ENCODE peak calls at places on chromosomes 4 and X, in seven cellular contexts. S, N, C, H, T, Y and G are unnamed samples.

GRCh38 chrX:110286126-110286525 is 31.8 kb downstream of the AMMECR1 start:
- DNase-seq in S (peak; percentile 14), N (no peak), C (peak; percentile 89), H (peak; percentile 65), T (no peak), Y (peak; percentile 76), G (no peak)

GRCh38 chr4:8428288-8429097 is 12.0 kb downstream of the ACOX3 start:
- DNase-seq in H (peak; percentile 94), Y (peak; percentile 76), T (peak; percentile 67), S (peak; percentile 78), N (peak; percentile 92), C (peak; percentile 80), G (peak; percentile 47)

GRCh38 chr4:149754526-149754925 is 61.1 kb downstream of the IQCM start:
- DNase-seq in T (no peak), S (no peak), H (no peak), N (no peak), C (peak; percentile 70), Y (no peak), G (no peak)

GRCh38 chr4:62051332-62051731 is 851.2 kb downstream of the ADGRL3 start:
- DNase-seq in H (no peak), T (no peak), S (no peak), Y (no peak), N (no peak), C (no peak), G (no peak)

GRCh38 chr4:6250235-6250983 is 19.2 kb upstream of the WFS1 start:
- DNase-seq in S (no peak), C (peak; percentile 59), H (no peak), Y (peak; percentile 59), N (no peak), T (peak; percentile 67), G (no peak)

GRCh38 chr4:83054928-83055327 is 19.9 kb downstream of the COPS4 start:
- DNase-seq in Y (peak; percentile 37), C (peak; percentile 15), S (no peak), T (no peak), N (no peak), H (no peak), G (no peak)

GRCh38 chr4:4791299-4791798 is 68.1 kb upstream of the MSX1 start:
- DNase-seq in N (no peak), S (no peak), C (peak; percentile 8), H (no peak), Y (no peak), T (no peak), G (no peak)

GRCh38 chr4:188417181-188417580 is 277.9 kb downstream of the TRIML1 start:
- DNase-seq in T (peak; percentile 15), N (no peak), C (peak; percentile 15), Y (no peak), H (no peak), S (no peak), G (no peak)

GRCh38 chr4:123452585-123452984 is 56.0 kb downstream of the SPRY1 start:
- DNase-seq in S (peak; percentile 40), C (peak; percentile 98), N (peak; percentile 34), T (peak; percentile 20), H (peak; percentile 76), Y (peak; percentile 63), G (peak; percentile 32)

GRCh38 chr4:11625206-11625605 is 196.5 kb upstream of the HS3ST1 start:
- DNase-seq in S (peak; percentile 27), N (no peak), C (no peak), Y (no peak), T (no peak), H (no peak), G (no peak)

GRCh38 chr4:110639207-110640092 is 16.6 kb upstream of the PITX2 start:
- DNase-seq in T (no peak), C (no peak), Y (no peak), N (no peak), H (no peak), S (no peak), G (no peak)

GRCh38 chr4:110643096-110643495 is 20.2 kb upstream of the PITX2 start:
- DNase-seq in N (no peak), C (no peak), S (no peak), Y (no peak), H (no peak), T (no peak), G (no peak)

GRCh38 chr4:110640608-110641007 is 17.7 kb upstream of the PITX2 start:
- DNase-seq in Y (no peak), S (no peak), H (no peak), C (no peak), T (peak; percentile 5), N (no peak), G (no peak)

GRCh38 chr4:110644008-110644407 is 21.1 kb upstream of the PITX2 start:
- DNase-seq in S (no peak), N (no peak), Y (no peak), H (no peak), T (peak; percentile 57), C (no peak), G (no peak)

GRCh38 chr4:110641218-110641617 is 18.3 kb upstream of the PITX2 start:
- DNase-seq in S (no peak), H (no peak), C (no peak), N (no peak), T (no peak), Y (no peak), G (no peak)
- H3K27me3 ChIP-seq in S (peaks cover 46% of the 10 kb centered on the region), H (peaks cover 68% of the 10 kb centered on the region), C (peaks cover 67% of the 10 kb centered on the region), N (peaks cover 66% of the 10 kb centered on the region), T (peaks cover 65% of the 10 kb centered on the region), Y (no peaks in the 10 kb centered on the region), G (no peaks in the 10 kb centered on the region)

GRCh38 chr4:173334085-173334890 is at the start of gene HMGB2:
- DNase-seq in T (peak; percentile 99), C (peak; percentile 100), H (peak; percentile 100), Y (peak; percentile 96), S (peak; percentile 100), N (peak; percentile 100), G (peak; percentile 100)

GRCh38 chr4:173333658-173334084 is 487 bp downstream of the HMGB2 start:
- DNase-seq in N (peak; percentile 55), C (peak; percentile 19), S (peak; percentile 63), Y (no peak), H (peak; percentile 83), T (peak; percentile 2), G (peak; percentile 76)

GRCh38 chr4:173334891-173335754 is 965 bp upstream of the HMGB2 start:
- DNase-seq in S (peak; percentile 49), C (peak; percentile 70), Y (peak; percentile 74), T (peak; percentile 83), N (peak; percentile 53), H (peak; percentile 77), G (peak; percentile 74)

GRCh38 chr4:173332021-173332487 is 2.1 kb downstream of the HMGB2 start:
- DNase-seq in C (peak; percentile 16), S (no peak), H (no peak), N (no peak), Y (no peak), T (no peak), G (no peak)

GRCh38 chr4:173332963-173333657 is 1.0 kb downstream of the HMGB2 start:
- DNase-seq in S (no peak), Y (peak; percentile 38), T (no peak), C (peak; percentile 1), N (no peak), H (no peak), G (no peak)
- H3K36me3 ChIP-seq in S (no peaks in the 10 kb centered on the region), Y (no peaks in the 10 kb centered on the region), T (peaks cover 13% of the 10 kb centered on the region), C (peaks cover 6% of the 10 kb centered on the region), N (peaks cover 41% of the 10 kb centered on the region), H (peaks cover 12% of the 10 kb centered on the region), G (peaks cover 31% of the 10 kb centered on the region)

GRCh38 chr4:158754385-158755180 is 14.2 kb upstream of the FNIP2 start:
- DNase-seq in N (no peak), Y (no peak), S (no peak), T (no peak), H (no peak), C (peak; percentile 70), G (no peak)
- H3K27ac ChIP-seq in N (no peak overlapping the region), Y (no peak overlapping the region), S (no peak overlapping the region), T (no peak overlapping the region), H (no peak overlapping the region), C (peak overlapping the region; percentile 72), G (no peak overlapping the region)

GRCh38 chrX:15963858-15964257 is 109.2 kb upstream of the AP1S2 start:
- DNase-seq in N (no peak), C (no peak), S (no peak), H (no peak), Y (no peak), T (no peak), G (no peak)
- H3K27me3 ChIP-seq in N (no peaks in the 10 kb centered on the region), C (no peaks in the 10 kb centered on the region), S (no peaks in the 10 kb centered on the region), H (no peaks in the 10 kb centered on the region), Y (no peaks in the 10 kb centered on the region), T (no peaks in the 10 kb centered on the region), G (no peaks in the 10 kb centered on the region)

GRCh38 chr4:87116230-87116629 is 104.2 kb downstream of the KLHL8 start:
- DNase-seq in T (no peak), S (no peak), C (no peak), Y (no peak), N (no peak), H (no peak), G (no peak)
- H3K36me3 ChIP-seq in T (peaks cover 70% of the 10 kb centered on the region), S (no peaks in the 10 kb centered on the region), C (peaks cover 19% of the 10 kb centered on the region), Y (peaks cover 6% of the 10 kb centered on the region), N (peaks cover 99% of the 10 kb centered on the region), H (peaks cover 25% of the 10 kb centered on the region), G (peaks cover 50% of the 10 kb centered on the region)